ENCODE peak calls at places on chromosomes 6 and 20, in eight cellular contexts. B is psoas muscle, H is heart left ventricle, J is fibroblast of lung, C is kidney epithelial cell, Z is IMR-90, P is upper lobe of left lung, M is heart right ventricle. Y is an unnamed sample.

GRCh38 chr20:19815553-19815991 is 57.5 kb downstream of the RIN2 start:
- DNase-seq in B (peak; percentile 62), H (peak; percentile 70), J (peak; percentile 99), C (peak; percentile 98), Z (peak; percentile 99), P (no peak), M (no peak), Y (peak; percentile 99)

GRCh38 chr6:92587521-92587920 is 831.8 kb downstream of the EPHA7 start:
- DNase-seq in B (no peak), H (no peak), J (peak; percentile 65), C (no peak), Z (no peak), P (no peak), M (no peak), Y (no peak)

GRCh38 chr6:148969679-148970078 is 222.8 kb downstream of the UST start:
- DNase-seq in B (peak; percentile 79), H (peak; percentile 52), J (peak; percentile 76), C (no peak), Z (peak; percentile 95), P (no peak), M (peak; percentile 52), Y (peak; percentile 96)

GRCh38 chr20:63167918-63168520 is 47.9 kb downstream of the YTHDF1 start:
- DNase-seq in B (peak; percentile 33), H (no peak), J (no peak), C (no peak), Z (no peak), P (peak; percentile 75), M (peak; percentile 11), Y (no peak)

GRCh38 chr20:62922451-62922921 is 3.8 kb downstream of the DIDO1 start:
- DNase-seq in B (no peak), H (no peak), J (no peak), C (no peak), Z (no peak), P (no peak), M (no peak), Y (no peak)

GRCh38 chr20:16267526-16267925 is 305.7 kb downstream of the KIF16B start:
- DNase-seq in B (no peak), H (no peak), J (no peak), C (no peak), Z (no peak), P (no peak), M (no peak), Y (no peak)

GRCh38 chr20:24365685-24366084 is 103.7 kb upstream of the SYNDIG1 start:
- DNase-seq in B (no peak), H (no peak), J (no peak), C (no peak), Z (no peak), P (no peak), M (no peak), Y (no peak)

GRCh38 chr6:56729719-56730118 is 87.0 kb upstream of the DST start:
- DNase-seq in B (no peak), H (no peak), J (peak; percentile 90), C (no peak), Z (peak; percentile 72), P (no peak), M (no peak), Y (peak; percentile 47)

GRCh38 chr20:16713056-16713455 is 16.8 kb upstream of the SNRPB2 start:
- DNase-seq in B (no peak), H (no peak), J (no peak), C (no peak), Z (no peak), P (no peak), M (no peak), Y (no peak)

GRCh38 chr6:3489032-3489757 is 32.3 kb upstream of the SLC22A23 start:
- DNase-seq in B (no peak), H (no peak), J (peak; percentile 82), C (no peak), Z (peak; percentile 8), P (no peak), M (no peak), Y (no peak)

GRCh38 chr6:164882236-164882635 is 427.2 kb downstream of the C6orf118 start:
- DNase-seq in B (no peak), H (no peak), J (no peak), C (no peak), Z (no peak), P (no peak), M (no peak), Y (no peak)

GRCh38 chr20:59018817-59019216 is 412 bp upstream of the TUBB1 start:
- DNase-seq in B (no peak), H (no peak), J (no peak), C (no peak), Z (no peak), P (peak; percentile 38), M (peak; percentile 10), Y (no peak)

GRCh38 chr20:44457016-44457415 is 18.7 kb upstream of the TTPAL start:
- DNase-seq in B (no peak), H (no peak), J (no peak), C (no peak), Z (no peak), P (no peak), M (no peak), Y (no peak)

GRCh38 chr6:150638286-150638685 is 38.6 kb downstream of the PLEKHG1 start:
- DNase-seq in B (no peak), H (no peak), J (no peak), C (no peak), Z (no peak), P (no peak), M (no peak), Y (no peak)

GRCh38 chr6:112396221-112396620 is 49.1 kb downstream of the RFPL4B start:
- DNase-seq in B (no peak), H (no peak), J (no peak), C (no peak), Z (peak; percentile 4), P (no peak), M (no peak), Y (no peak)

GRCh38 chr20:57654998-57655811 is 35.0 kb upstream of the ZBP1 start:
- DNase-seq in B (peak; percentile 34), H (peak; percentile 21), J (peak; percentile 20), C (no peak), Z (no peak), P (peak; percentile 66), M (no peak), Y (no peak)

GRCh38 chr20:35181731-35182130 is 9.9 kb downstream of the PROCR start:
- DNase-seq in B (no peak), H (no peak), J (peak; percentile 65), C (no peak), Z (peak; percentile 41), P (no peak), M (no peak), Y (peak; percentile 21)

GRCh38 chr6:166104107-166104506 is 63.5 kb downstream of the TBXT start:
- DNase-seq in B (no peak), H (no peak), J (peak; percentile 39), C (no peak), Z (peak; percentile 69), P (no peak), M (no peak), Y (peak; percentile 51)

GRCh38 chr6:128209771-128210170 is 308.9 kb upstream of the THEMIS start:
- DNase-seq in B (no peak), H (no peak), J (peak; percentile 94), C (peak; percentile 23), Z (peak; percentile 79), P (no peak), M (no peak), Y (peak; percentile 87)

GRCh38 chr20:56032251-56032650 is 26.9 kb upstream of the CBLN4 start:
- DNase-seq in B (no peak), H (no peak), J (no peak), C (no peak), Z (no peak), P (no peak), M (no peak), Y (peak; percentile 13)

GRCh38 chr6:158083687-158084325 is 84.3 kb downstream of the SERAC1 start:
- DNase-seq in B (no peak), H (no peak), J (no peak), C (no peak), Z (no peak), P (no peak), M (no peak), Y (no peak)

GRCh38 chr6:138307816-138308727 is 69.6 kb upstream of the SMIM28 start:
- DNase-seq in B (no peak), H (peak; percentile 53), J (peak; percentile 19), C (no peak), Z (no peak), P (peak; percentile 23), M (peak; percentile 39), Y (peak; percentile 68)
- TF ChIP-seq CTCF in B (no peak), H (peak; percentile 17), J (peak; percentile 26), C (peak; percentile 21), Z (no peak), P (no peak), M (peak; percentile 37), Y (peak; percentile 61)

DNA sequence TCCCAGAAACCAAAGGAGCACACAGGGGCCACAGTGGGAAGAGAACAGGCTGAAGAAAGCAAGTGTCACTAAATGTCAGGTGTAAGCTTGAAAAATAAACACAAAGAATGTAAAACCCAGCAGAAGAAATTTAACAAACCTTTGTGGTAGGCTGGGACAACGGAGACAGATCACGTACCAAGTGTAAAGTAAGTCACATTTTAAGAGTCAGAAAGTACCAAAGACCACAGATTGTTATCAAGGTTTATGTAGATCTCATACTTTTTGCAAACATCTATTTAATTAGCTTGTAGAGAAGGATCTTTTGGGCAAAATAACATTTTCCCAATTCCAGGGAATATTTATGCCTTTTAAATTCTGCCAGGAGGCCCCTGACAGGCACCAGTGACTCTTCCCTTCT is 1.6 kb downstream of the CLIC5 start:
- DNase-seq in B (no peak), H (no peak), J (no peak), C (no peak), Z (no peak), P (no peak), M (no peak), Y (no peak)
- H3K4me3 ChIP-seq in B (peak overlapping the region; percentile 90), H (peak overlapping the region; percentile 89), J (no peak overlapping the region), C (peak overlapping the region; percentile 56), Z (no peak overlapping the region), P (peak overlapping the region; percentile 53), M (peak overlapping the region; percentile 72), Y (no peak overlapping the region)

GRCh38 chr6:139927236-139927635 is 552.8 kb upstream of the CITED2 start:
- DNase-seq in B (no peak), H (no peak), J (peak; percentile 94), C (no peak), Z (peak; percentile 93), P (no peak), M (no peak), Y (peak; percentile 87)
- TF ChIP-seq CTCF in B (no peak), H (no peak), J (peak; percentile 49), C (no peak), Z (peak; percentile 60), P (peak; percentile 15), M (no peak), Y (peak; percentile 56)

GRCh38 chr6:53336070-53336469 is 12.7 kb downstream of the ELOVL5 start:
- DNase-seq in B (no peak), H (no peak), J (no peak), C (no peak), Z (no peak), P (no peak), M (no peak), Y (no peak)
- H3K4me3 ChIP-seq in B (no peak overlapping the region), H (no peak overlapping the region), J (no peak overlapping the region), C (no peak overlapping the region), Z (no peak overlapping the region), P (no peak overlapping the region), M (no peak overlapping the region), Y (no peak overlapping the region)